ENCODE peak calls at places on chromosomes 5 and 9, in four cellular contexts. U, L, A and Q are unnamed samples.

GRCh38 chr9:93061791-93062299 is 3.3 kb downstream of the SUSD3 start:
- DNase-seq in U (no peak), L (no peak), A (no peak), Q (no peak)

GRCh38 chr9:72635197-72635596 is 113.8 kb downstream of the TMC1 start:
- DNase-seq in U (no peak), L (peak; percentile 26), A (no peak), Q (no peak)

GRCh38 chr9:81848472-81848871 is 79.8 kb upstream of the SPATA31D4 start:
- DNase-seq in U (peak; percentile 32), L (peak; percentile 46), A (no peak), Q (peak; percentile 61)

GRCh38 chr9:79623799-79624721 is 52.3 kb downstream of the TLE4 start:
- DNase-seq in U (peak; percentile 71), L (no peak), A (no peak), Q (peak; percentile 15)

GRCh38 chr9:130446111-130446861 is 1.5 kb downstream of the ASS1 start:
- DNase-seq in U (peak; percentile 23), L (peak; percentile 89), A (peak; percentile 86), Q (peak; percentile 78)

GRCh38 chr5:65742565-65743231 is 20.7 kb downstream of the NLN start:
- DNase-seq in U (peak; percentile 76), L (peak; percentile 83), A (no peak), Q (peak; percentile 88)

GRCh38 chr5:38189031-38189632 is 69.2 kb upstream of the EGFLAM start:
- DNase-seq in U (no peak), L (no peak), A (no peak), Q (no peak)

GRCh38 chr5:37882636-37883035 is 42.8 kb upstream of the GDNF start:
- DNase-seq in U (no peak), L (peak; percentile 42), A (no peak), Q (no peak)

GRCh38 chr5:54360089-54360488 is 49.7 kb upstream of the ARL15 start:
- DNase-seq in U (peak; percentile 77), L (peak; percentile 85), A (no peak), Q (peak; percentile 74)

GRCh38 chr5:77012601-77013000 is 17.6 kb upstream of the AGGF1 start:
- DNase-seq in U (peak; percentile 60), L (peak; percentile 8), A (no peak), Q (peak; percentile 32)

GRCh38 chr5:115702025-115702424 is 76.2 kb upstream of the TMED7 start:
- DNase-seq in U (no peak), L (no peak), A (no peak), Q (no peak)

GRCh38 chr9:128558431-128559310 is 6.3 kb downstream of the SPTAN1 start:
- DNase-seq in U (peak; percentile 88), L (peak; percentile 93), A (peak; percentile 88), Q (peak; percentile 94)

GRCh38 chr5:1419476-1420210 is 25.6 kb downstream of the SLC6A3 start:
- DNase-seq in U (no peak), L (no peak), A (peak; percentile 30), Q (no peak)

GRCh38 chr9:69044226-69045219 is 9.0 kb downstream of the FXN start:
- DNase-seq in U (peak; percentile 5), L (peak; percentile 62), A (no peak), Q (peak; percentile 41)

GRCh38 chr9:89606049-89606481 is 1.3 kb downstream of the GADD45G start:
- DNase-seq in U (peak; percentile 77), L (peak; percentile 81), A (peak; percentile 85), Q (peak; percentile 73)

GRCh38 chr9:104758974-104759373 is 5.0 kb upstream of the NIPSNAP3B start:
- DNase-seq in U (no peak), L (no peak), A (no peak), Q (no peak)
- H3K4me3 ChIP-seq in U (no peak overlapping the region), L (no peak overlapping the region), A (no peak overlapping the region), Q (no peak overlapping the region)

GRCh38 chr9:94150279-94150828 is 66.1 kb downstream of the PTPDC1 start:
- DNase-seq in U (no peak), L (peak; percentile 38), A (no peak), Q (no peak)

GRCh38 chr9:94149696-94150095 is 65.4 kb downstream of the PTPDC1 start:
- DNase-seq in U (no peak), L (no peak), A (no peak), Q (no peak)

GRCh38 chr9:94147776-94148175 is 63.5 kb downstream of the PTPDC1 start:
- DNase-seq in U (no peak), L (no peak), A (no peak), Q (no peak)

GRCh38 chr9:94150890-94151660 is 66.8 kb downstream of the PTPDC1 start:
- DNase-seq in U (no peak), L (no peak), A (no peak), Q (no peak)

DNA sequence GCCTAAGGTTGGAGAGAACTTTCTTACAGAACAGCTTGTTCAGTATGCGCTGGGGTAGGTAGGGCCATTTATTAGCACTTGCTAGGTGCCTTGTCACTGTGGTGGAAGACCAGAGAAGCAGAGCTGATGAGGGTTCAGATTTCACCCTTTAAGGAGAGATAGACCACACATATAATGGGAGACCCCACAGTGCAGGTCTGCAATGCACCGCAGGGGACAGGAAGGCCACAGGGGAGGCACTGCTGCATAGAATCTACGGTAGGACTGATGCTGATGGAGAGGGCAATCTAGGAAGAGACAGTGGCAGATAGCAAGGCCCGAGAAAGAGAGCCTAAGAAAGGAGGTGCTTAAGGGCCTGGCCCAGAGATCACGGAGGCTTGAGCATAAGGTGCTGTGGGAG is 64.2 kb downstream of the PTPDC1 start:
- DNase-seq in U (no peak), L (no peak), A (no peak), Q (no peak)
- TF ChIP-seq CTCF in U (no peak), L (no peak), A (no peak), Q (no peak)

GRCh38 chr9:136329636-136330405 is 2.5 kb downstream of the GPSM1 start:
- DNase-seq in U (no peak), L (no peak), A (no peak), Q (no peak)
- H3K4me3 ChIP-seq in U (no peak overlapping the region), L (peak overlapping the region; percentile 85), A (no peak overlapping the region), Q (no peak overlapping the region)

GRCh38 chr9:131997779-131998178 is 81.9 kb downstream of the MED27 start:
- DNase-seq in U (no peak), L (peak; percentile 69), A (no peak), Q (no peak)

GRCh38 chr9:131997076-131997475 is 82.6 kb downstream of the MED27 start:
- DNase-seq in U (no peak), L (no peak), A (no peak), Q (no peak)

GRCh38 chr9:132000659-132001058 is 79.0 kb downstream of the MED27 start:
- DNase-seq in U (no peak), L (no peak), A (no peak), Q (no peak)

GRCh38 chr9:132001550-132001949 is 78.1 kb downstream of the MED27 start:
- DNase-seq in U (no peak), L (peak; percentile 36), A (no peak), Q (peak; percentile 38)

DNA sequence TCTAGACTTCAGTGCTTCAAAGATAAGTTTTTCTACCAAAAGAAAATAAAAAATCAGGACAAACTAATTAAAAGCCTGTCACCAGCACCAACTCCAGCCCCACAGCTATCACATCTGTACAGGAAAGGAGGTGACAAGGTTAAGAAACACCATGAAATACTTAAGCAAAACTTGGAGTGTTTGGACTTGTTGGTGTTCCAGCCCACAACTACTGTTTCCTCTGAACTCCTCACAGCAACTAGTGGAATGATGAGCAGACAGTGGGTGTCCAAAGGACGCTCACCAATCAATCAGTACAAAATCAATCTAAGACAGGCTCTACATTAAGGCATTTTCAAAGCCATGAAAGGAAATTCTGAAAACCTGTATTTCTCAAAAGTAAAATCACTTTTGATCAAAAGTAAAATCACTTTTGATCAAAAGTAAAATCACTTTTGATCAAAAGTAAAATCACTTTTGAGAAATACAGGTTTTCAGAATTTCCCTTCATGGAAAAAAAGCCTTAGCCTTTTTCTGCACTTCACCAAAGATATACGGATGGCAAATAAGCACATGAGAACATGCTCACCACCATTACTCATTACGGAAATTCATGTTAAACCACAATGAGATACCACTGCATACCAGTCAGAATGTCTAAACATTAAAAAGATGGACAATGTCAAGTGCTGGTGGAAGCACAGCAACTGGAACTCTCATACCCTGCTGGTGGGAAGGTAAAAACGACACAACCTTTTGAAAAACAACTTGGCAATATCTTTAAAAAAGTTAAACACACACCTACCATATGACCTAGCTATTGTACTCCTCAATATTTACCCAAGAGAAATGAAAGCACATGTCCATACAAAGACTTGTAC is 79.7 kb downstream of the MED27 start:
- DNase-seq in U (peak; percentile 88), L (peak; percentile 93), A (no peak), Q (peak; percentile 84)
- TF ChIP-seq CTCF in U (peak; percentile 22), L (no peak), A (no peak), Q (peak; percentile 13)

GRCh38 chr9:124267271-124267807 is 9.6 kb downstream of the NEK6 start:
- DNase-seq in U (peak; percentile 87), L (peak; percentile 91), A (no peak), Q (peak; percentile 89)
- H3K4me3 ChIP-seq in U (no peak overlapping the region), L (no peak overlapping the region), A (no peak overlapping the region), Q (no peak overlapping the region)

GRCh38 chr5:140823475-140823874 is 2.1 kb downstream of the PCDHA5 start:
- DNase-seq in U (no peak), L (no peak), A (no peak), Q (no peak)

GRCh38 chr5:140822281-140822629 is 842 bp downstream of the PCDHA5 start:
- DNase-seq in U (no peak), L (no peak), A (no peak), Q (no peak)

GRCh38 chr5:140821375-140822280 is at the start of gene PCDHA5:
- DNase-seq in U (no peak), L (no peak), A (no peak), Q (peak; percentile 37)
- TF ChIP-seq CTCF in U (peak; percentile 55), L (peak; percentile 36), A (no peak), Q (peak; percentile 46)

GRCh38 chr9:91628892-91629291 is 205.3 kb upstream of the NFIL3 start:
- DNase-seq in U (no peak), L (no peak), A (no peak), Q (no peak)

GRCh38 chr9:91623004-91623403 is 199.4 kb upstream of the NFIL3 start:
- DNase-seq in U (peak; percentile 6), L (peak; percentile 10), A (no peak), Q (no peak)
- H3K4me3 ChIP-seq in U (no peak overlapping the region), L (no peak overlapping the region), A (no peak overlapping the region), Q (no peak overlapping the region)

GRCh38 chr5:139251281-139251687 is 42.3 kb upstream of the MATR3 start:
- DNase-seq in U (no peak), L (no peak), A (no peak), Q (no peak)
- TF ChIP-seq CTCF in U (no peak), L (peak; percentile 14), A (no peak), Q (peak; percentile 41)